ENCODE peak calls at places on chromosomes 2 and 18, in six cellular contexts. U is IMR-90, J is thoracic aorta, O is A549, V is NCI-H1092 treated with DMSO at 0.1 percent for 48 hours, C is NCI-H2029 treated with DMSO at 0.1 percent for 48 hours. X is an unnamed sample.

GRCh38 chr18:76487782-76488181 is 7.3 kb downstream of the ZNF516 start:
- DNase-seq in C (no peak), V (no peak), J (no peak), U (no peak), O (no peak), X (no peak)

GRCh38 chr2:203914546-203915169 is 21.9 kb upstream of the ICOS start:
- DNase-seq in J (no peak), O (no peak), U (no peak), C (no peak), V (no peak), X (no peak)

GRCh38 chr2:213104089-213104902 is 47.1 kb downstream of the IKZF2 start:
- DNase-seq in V (no peak), U (peak), C (no peak), O (no peak), J (no peak), X (no peak)

GRCh38 chr2:133326651-133327397 is 241.4 kb downstream of the NCKAP5 start:
- DNase-seq in V (no peak), O (peak), J (no peak), U (peak), C (no peak), X (no peak)

GRCh38 chr2:156346731-156347130 is 14.2 kb upstream of the NR4A2 start:
- DNase-seq in O (no peak), J (no peak), V (no peak), U (no peak), C (no peak), X (no peak)

GRCh38 chr2:9030882-9031645 is 27.6 kb upstream of the MBOAT2 start:
- DNase-seq in O (no peak), J (no peak), U (peak), V (no peak), C (no peak), X (no peak)

GRCh38 chr2:132384491-132385186 is 32.0 kb upstream of the GPR39 start:
- DNase-seq in C (no peak), J (no peak), O (no peak), U (no peak), V (no peak), X (no peak)

GRCh38 chr2:71842744-71843143 is 304.9 kb downstream of the CYP26B1 start:
- DNase-seq in C (no peak), V (no peak), J (no peak), O (no peak), U (no peak), X (no peak)

GRCh38 chr2:236014408-236015131 is 153.6 kb downstream of the GBX2 start:
- DNase-seq in V (no peak), O (no peak), U (no peak), J (no peak), C (no peak), X (no peak)

GRCh38 chr2:164910091-164910899 is 45.0 kb downstream of the SLC38A11 start:
- DNase-seq in J (no peak), V (peak), U (peak), O (no peak), C (no peak), X (no peak)

GRCh38 chr2:127859712-127860085 is 1.7 kb upstream of the POLR2D start:
- DNase-seq in J (no peak), U (no peak), C (no peak), V (no peak), O (no peak), X (no peak)

GRCh38 chr18:136433-136832 is 21.9 kb upstream of the USP14 start:
- DNase-seq in U (no peak), O (no peak), C (no peak), V (no peak), J (no peak), X (no peak)

GRCh38 chr18:34767601-34768027 is 57.5 kb downstream of the DTNA start:
- DNase-seq in C (no peak), U (peak), J (no peak), O (no peak), V (no peak), X (no peak)

GRCh38 chr18:12038661-12039417 is 54.8 kb upstream of the ANKRD62 start:
- DNase-seq in C (no peak), U (peak), J (peak), O (peak), V (peak), X (peak)

GRCh38 chr2:232480201-232481190 is 7.1 kb downstream of the ECEL1 start:
- DNase-seq in J (no peak), V (no peak), U (no peak), C (no peak), O (no peak), X (no peak)

GRCh38 chr2:79935771-79936657 is 368.5 kb downstream of the LRRTM1 start:
- DNase-seq in V (peak), C (peak), J (no peak), O (peak), U (peak), X (peak)

GRCh38 chr2:132387126-132387525 is 29.5 kb upstream of the GPR39 start:
- DNase-seq in C (no peak), V (no peak), U (no peak), O (no peak), J (no peak), X (no peak)

GRCh38 chr2:27891820-27892105 is 1.2 kb downstream of the BABAM2 start:
- DNase-seq in C (no peak), O (peak), J (no peak), V (no peak), U (peak), X (no peak)

GRCh38 chr2:199431748-199432213 is 26.0 kb downstream of the SATB2 start:
- DNase-seq in U (peak), V (no peak), C (no peak), O (no peak), J (no peak), X (no peak)

GRCh38 chr2:9153589-9153988 is 53.0 kb upstream of the ASAP2 start:
- DNase-seq in O (no peak), J (no peak), V (no peak), U (no peak), C (no peak), X (no peak)

GRCh38 chr2:168514692-168515091 is 58.6 kb downstream of the CERS6 start:
- DNase-seq in U (no peak), V (no peak), C (no peak), O (no peak), J (no peak), X (no peak)

GRCh38 chr2:226970362-226970761 is 134.5 kb downstream of the RHBDD1 start:
- DNase-seq in V (no peak), J (no peak), O (no peak), C (no peak), U (no peak), X (no peak)

GRCh38 chr2:83742117-83742782 is 716.8 kb downstream of the SUCLG1 start:
- DNase-seq in O (no peak), U (no peak), V (peak), J (no peak), C (peak), X (no peak)

GRCh38 chr2:189798312-189799029 is 14.2 kb downstream of the PMS1 start:
- DNase-seq in J (no peak), O (no peak), V (peak), C (no peak), U (peak), X (no peak)

GRCh38 chr18:35438480-35439234 is 59.1 kb downstream of the INO80C start:
- DNase-seq in J (no peak), U (no peak), C (no peak), O (no peak), V (no peak), X (no peak)

GRCh38 chr2:37011126-37011525 is 44.8 kb upstream of the STRN start:
- DNase-seq in O (no peak), J (no peak), C (no peak), U (no peak), V (no peak), X (no peak)

GRCh38 chr2:70698847-70699246 is 69.2 kb downstream of the ADD2 start:
- DNase-seq in U (no peak), V (no peak), J (no peak), O (no peak), C (no peak), X (no peak)

GRCh38 chr2:140117371-140117770 is 1337.2 kb upstream of the NXPH2 start:
- DNase-seq in U (no peak), C (no peak), J (no peak), V (no peak), O (no peak), X (no peak)

GRCh38 chr18:21134895-21135294 is 23.3 kb upstream of the ROCK1 start:
- DNase-seq in C (no peak), O (no peak), U (peak), J (no peak), V (no peak), X (no peak)

GRCh38 chr2:179467927-179468326 is 203.3 kb upstream of the SESTD1 start:
- DNase-seq in J (no peak), V (no peak), C (no peak), U (no peak), O (no peak), X (no peak)

GRCh38 chr2:25213229-25213628 is 44.8 kb upstream of the POMC start:
- DNase-seq in C (no peak), O (no peak), V (no peak), J (no peak), U (no peak), X (no peak)

GRCh38 chr2:196262606-196263005 is 91.2 kb upstream of the STK17B start:
- DNase-seq in C (no peak), O (no peak), U (no peak), J (no peak), V (no peak), X (no peak)

GRCh38 chr2:233542507-233542906 is 24.1 kb downstream of the USP40 start:
- DNase-seq in O (no peak), V (no peak), J (no peak), U (peak), C (no peak), X (no peak)